ENCODE peak calls at places on chromosomes 7 and 10, in ten cellular contexts. P is mucosa of descending colon, U is IMR-90, F is tibial artery, R is lower lobe of right lung, J is AG09319, E is GM12865, V is hepatocyte, L is endothelial cell, O is adrenal gland. Y is an unnamed sample.

GRCh38 chr10:46292573-46293023 is 5.8 kb downstream of the ANTXRL start:
- DNase-seq in P (peak), U (no peak), F (peak), R (no peak), J (no peak), E (no peak), V (no peak), L (no peak), O (no peak), Y (no peak)

GRCh38 chr10:73263948-73264347 is 11.5 kb upstream of the MRPS16 start:
- DNase-seq in P (no peak), U (peak), F (no peak), R (no peak), J (no peak), E (peak), V (peak), L (no peak), O (no peak), Y (peak)

GRCh38 chr10:79020605-79021004 is 48.2 kb upstream of the ZMIZ1 start:
- DNase-seq in P (no peak), U (no peak), F (peak), R (peak), J (no peak), E (no peak), V (no peak), L (no peak), O (no peak), Y (no peak)

GRCh38 chr10:48309711-48310226 is 3.3 kb downstream of the MAPK8 start:
- DNase-seq in P (no peak), U (peak), F (no peak), R (no peak), J (no peak), E (peak), V (peak), L (no peak), O (no peak), Y (peak)

GRCh38 chr7:40786909-40787308 is 652.1 kb downstream of the SUGCT start:
- DNase-seq in P (no peak), U (no peak), F (no peak), R (no peak), J (no peak), E (no peak), V (no peak), L (no peak), O (no peak), Y (no peak)

GRCh38 chr10:88006261-88006660 is 142.8 kb downstream of the PTEN start:
- DNase-seq in P (no peak), U (no peak), F (no peak), R (no peak), J (no peak), E (no peak), V (no peak), L (no peak), O (peak), Y (no peak)

GRCh38 chr10:44960098-44960480 is 487 bp downstream of the RASSF4 start:
- DNase-seq in P (no peak), U (no peak), F (no peak), R (no peak), J (no peak), E (no peak), V (no peak), L (no peak), O (no peak), Y (peak)

GRCh38 chr7:19754521-19755116 is 18.8 kb downstream of the TMEM196 start:
- DNase-seq in P (no peak), U (peak), F (no peak), R (no peak), J (no peak), E (peak), V (peak), L (peak), O (no peak), Y (peak)

GRCh38 chr7:104950754-104951153 is 63.3 kb upstream of the KMT2E start:
- DNase-seq in P (no peak), U (no peak), F (no peak), R (no peak), J (no peak), E (no peak), V (no peak), L (no peak), O (no peak), Y (no peak)

GRCh38 chr10:807163-807957 is 117.9 kb upstream of the DIP2C start:
- DNase-seq in P (no peak), U (no peak), F (no peak), R (no peak), J (no peak), E (no peak), V (no peak), L (no peak), O (peak), Y (no peak)

GRCh38 chr7:112162161-112163020 is 43.8 kb downstream of the DOCK4 start:
- DNase-seq in P (no peak), U (peak), F (no peak), R (peak), J (no peak), E (no peak), V (peak), L (peak), O (peak), Y (no peak)

GRCh38 chr7:81402227-81402626 is 367.6 kb downstream of the HGF start:
- DNase-seq in P (no peak), U (no peak), F (no peak), R (no peak), J (no peak), E (no peak), V (no peak), L (no peak), O (no peak), Y (no peak)

GRCh38 chr10:59901481-59901880 is 4.9 kb downstream of the CCDC6 start:
- DNase-seq in P (no peak), U (no peak), F (no peak), R (no peak), J (no peak), E (no peak), V (no peak), L (no peak), O (no peak), Y (no peak)

GRCh38 chr10:93859049-93859655 is 34.6 kb upstream of the SLC35G1 start:
- DNase-seq in P (no peak), U (peak), F (no peak), R (no peak), J (no peak), E (peak), V (no peak), L (no peak), O (no peak), Y (no peak)

GRCh38 chr7:113652501-113652900 is 266.3 kb downstream of the PPP1R3A start:
- DNase-seq in P (no peak), U (peak), F (no peak), R (no peak), J (no peak), E (no peak), V (no peak), L (no peak), O (no peak), Y (no peak)

GRCh38 chr7:157490465-157490912 is 153.7 kb downstream of the DNAJB6 start:
- DNase-seq in P (no peak), U (peak), F (no peak), R (no peak), J (no peak), E (peak), V (peak), L (no peak), O (no peak), Y (no peak)

GRCh38 chr10:70324341-70324861 is 40.6 kb upstream of the NPFFR1 start:
- DNase-seq in P (no peak), U (no peak), F (peak), R (no peak), J (no peak), E (peak), V (no peak), L (no peak), O (no peak), Y (peak)

GRCh38 chr7:2956526-2957368 is 86.9 kb downstream of the CARD11 start:
- DNase-seq in P (no peak), U (peak), F (peak), R (no peak), J (no peak), E (no peak), V (peak), L (no peak), O (peak), Y (no peak)

GRCh38 chr10:14184841-14185500 is 145.8 kb downstream of the FRMD4A start:
- DNase-seq in P (no peak), U (peak), F (no peak), R (no peak), J (no peak), E (peak), V (no peak), L (no peak), O (no peak), Y (peak)

GRCh38 chr10:14182781-14183180 is 147.9 kb downstream of the FRMD4A start:
- DNase-seq in P (no peak), U (no peak), F (no peak), R (no peak), J (no peak), E (no peak), V (no peak), L (no peak), O (no peak), Y (no peak)

GRCh38 chr10:14186245-14186644 is 144.5 kb downstream of the FRMD4A start:
- DNase-seq in P (no peak), U (peak), F (no peak), R (no peak), J (no peak), E (peak), V (no peak), L (no peak), O (no peak), Y (no peak)

GRCh38 chr10:14181197-14181936 is 149.4 kb downstream of the FRMD4A start:
- DNase-seq in P (no peak), U (no peak), F (no peak), R (no peak), J (no peak), E (no peak), V (no peak), L (peak), O (no peak), Y (no peak)

GRCh38 chr10:14185501-14186045 is 145.2 kb downstream of the FRMD4A start:
- DNase-seq in P (no peak), U (peak), F (no peak), R (no peak), J (no peak), E (peak), V (no peak), L (peak), O (no peak), Y (peak)
- TF ChIP-seq CTCF in P (no peak), U (no peak), F (no peak), R (no peak), J (no peak), E (peak), V (no peak), L (no peak), O (no peak), Y (no peak)

GRCh38 chr7:154884348-154884920 is 118.5 kb downstream of the PAXIP1 start:
- DNase-seq in P (no peak), U (no peak), F (no peak), R (no peak), J (no peak), E (no peak), V (no peak), L (no peak), O (no peak), Y (no peak)
- TF ChIP-seq CTCF in P (no peak), U (no peak), F (no peak), R (no peak), J (no peak), E (no peak), V (no peak), L (no peak), O (no peak), Y (no peak)

GRCh38 chr10:68981074-68981473 is 7.5 kb upstream of the KIFBP start:
- DNase-seq in P (no peak), U (no peak), F (no peak), R (no peak), J (no peak), E (no peak), V (peak), L (no peak), O (no peak), Y (no peak)
- TF ChIP-seq CTCF in P (no peak), U (peak), F (peak), R (no peak), J (peak), E (peak), V (peak), L (no peak), O (peak), Y (no peak)

DNA sequence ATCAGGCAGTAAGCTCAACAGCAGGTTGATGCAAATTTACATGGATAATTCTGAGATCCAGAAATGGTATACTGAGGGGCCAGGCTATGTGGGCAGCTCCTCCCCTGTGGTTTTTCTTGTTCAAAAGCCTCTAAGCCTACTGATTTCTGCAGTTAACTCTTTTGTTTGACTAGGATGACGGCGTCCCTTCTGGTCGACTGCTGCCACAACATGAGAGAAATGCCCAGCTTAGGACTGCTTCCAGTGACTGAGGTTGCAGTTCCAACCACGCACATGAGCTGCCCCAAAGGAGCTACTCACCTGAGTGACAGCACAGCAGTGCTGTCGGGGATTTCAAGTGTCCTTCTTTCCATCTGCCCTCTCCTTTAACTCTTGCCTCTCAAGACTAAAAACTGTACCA is 973.0 kb upstream of the GHITM start:
- DNase-seq in P (no peak), U (no peak), F (no peak), R (no peak), J (no peak), E (peak), V (peak), L (peak), O (no peak), Y (no peak)
- TF ChIP-seq CTCF in P (no peak), U (no peak), F (no peak), R (no peak), J (no peak), E (peak), V (peak), L (no peak), O (no peak), Y (no peak)

DNA sequence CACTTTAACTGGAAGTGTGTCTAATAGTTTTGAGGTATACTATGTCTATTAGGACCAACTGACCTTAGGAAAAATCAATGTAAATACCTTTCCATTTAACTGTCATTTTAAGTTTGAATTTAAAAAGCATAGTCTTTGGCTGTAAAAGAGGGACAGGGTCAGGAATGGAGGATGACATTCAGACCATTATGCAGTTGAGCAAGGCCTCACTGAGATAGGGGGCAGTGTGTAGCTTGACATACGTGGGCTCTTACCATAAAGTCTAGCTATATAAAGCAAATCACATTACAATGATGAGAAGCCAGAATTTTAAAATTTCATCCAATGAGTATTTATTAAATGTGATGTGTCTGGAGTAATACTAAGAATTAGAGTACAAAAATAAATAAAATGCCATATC is 17.9 kb downstream of the PALS2 start:
- DNase-seq in P (no peak), U (no peak), F (no peak), R (no peak), J (no peak), E (peak), V (no peak), L (no peak), O (no peak), Y (no peak)
- TF ChIP-seq CTCF in P (no peak), U (no peak), F (no peak), R (no peak), J (no peak), E (peak), V (no peak), L (no peak), O (no peak), Y (peak)

DNA sequence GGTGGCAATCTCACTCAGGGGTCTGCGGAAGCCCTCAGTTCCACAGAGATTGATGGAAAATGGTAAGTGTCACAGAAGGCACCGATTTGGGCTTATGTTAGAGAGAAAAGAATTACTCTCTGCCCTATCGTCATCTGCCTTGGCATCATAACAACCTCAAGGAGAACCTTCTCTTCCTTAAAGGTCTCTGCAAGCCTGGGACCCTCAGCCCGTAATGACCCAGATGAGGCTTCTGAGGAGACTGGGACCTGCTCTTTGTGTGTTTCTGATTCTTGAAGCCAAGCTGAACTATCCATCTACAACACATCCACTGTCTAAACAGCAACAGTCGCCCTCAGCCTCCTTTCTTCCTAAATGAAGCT is 263.1 kb upstream of the AOAH start:
- DNase-seq in P (no peak), U (no peak), F (no peak), R (no peak), J (no peak), E (no peak), V (no peak), L (no peak), O (no peak), Y (no peak)
- TF ChIP-seq CTCF in P (no peak), U (no peak), F (no peak), R (no peak), J (no peak), E (no peak), V (no peak), L (peak), O (peak), Y (no peak)

GRCh38 chr7:95687759-95688343 is 84.5 kb upstream of the DYNC1I1 start:
- DNase-seq in P (no peak), U (peak), F (no peak), R (no peak), J (no peak), E (peak), V (peak), L (peak), O (peak), Y (no peak)

GRCh38 chr7:95691464-95691863 is 80.9 kb upstream of the DYNC1I1 start:
- DNase-seq in P (no peak), U (no peak), F (no peak), R (no peak), J (no peak), E (no peak), V (no peak), L (no peak), O (no peak), Y (no peak)

GRCh38 chr7:95688931-95689453 is 83.4 kb upstream of the DYNC1I1 start:
- DNase-seq in P (no peak), U (peak), F (no peak), R (no peak), J (no peak), E (no peak), V (no peak), L (no peak), O (peak), Y (no peak)

GRCh38 chr7:95693551-95694333 is 78.6 kb upstream of the DYNC1I1 start:
- DNase-seq in P (no peak), U (peak), F (no peak), R (no peak), J (no peak), E (no peak), V (no peak), L (no peak), O (no peak), Y (no peak)

DNA sequence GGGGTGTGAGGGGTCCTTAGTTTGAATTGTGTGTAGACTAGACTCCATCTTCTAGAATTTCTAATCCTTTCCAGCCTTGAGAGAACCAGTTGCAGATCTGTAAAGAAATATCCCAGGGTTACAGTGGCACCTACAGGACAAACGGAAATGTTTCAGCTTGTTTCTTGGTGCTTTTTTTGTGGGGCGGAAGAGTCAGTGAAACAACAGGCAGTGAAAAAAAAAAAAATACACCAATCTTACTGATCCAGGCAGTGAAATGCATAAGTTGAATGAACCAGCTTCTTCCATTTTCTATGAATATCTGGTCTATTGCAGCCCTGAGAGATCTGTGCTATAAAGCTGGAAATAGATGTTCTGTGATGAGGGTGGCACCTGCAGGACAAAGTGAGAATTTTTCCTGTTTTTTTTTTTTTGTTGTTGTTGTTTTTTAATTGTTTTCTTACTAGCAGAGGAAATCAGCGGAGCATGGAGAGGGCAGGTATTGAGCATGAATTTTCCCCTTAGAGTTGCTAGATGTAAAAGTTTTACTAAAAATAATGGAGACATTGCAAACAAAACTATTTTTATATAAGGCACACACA is 81.9 kb upstream of the DYNC1I1 start:
- DNase-seq in P (no peak), U (peak), F (no peak), R (no peak), J (no peak), E (peak), V (peak), L (peak), O (peak), Y (no peak)
- TF ChIP-seq CTCF in P (no peak), U (peak), F (peak), R (peak), J (peak), E (peak), V (peak), L (peak), O (peak), Y (no peak)

Y was measured in GM13977.